ENCODE peak calls at places on chromosomes 12 and 14, in ten cellular contexts. One of them, this sample, is unnamed.

GRCh38 chr14:90444077-90444696 is 47.4 kb downstream of the CALM1 start:
- DNase-seq in AG10803: peak
- DNase-seq in left ventricle myocardium superior: no peak
- DNase-seq in HAP-1: no peak
- DNase-seq in stimulated activated effector memory CD8-positive, alpha-beta T cell treated with anti-CD3 and anti-CD28 coated beads, Interleukin-12 subunit alpha, Interleukin-12 subunit beta, amount 100 ng/mL, for 72 hours: no peak
- DNase-seq in central memory CD8-positive, alpha-beta T cell: no peak
- DNase-seq in activated T-helper 1 cell treated with Interleukin-2 at 50 U/mL for 16 hours: no peak
- DNase-seq in brain pericyte: no peak
- DNase-seq in activated CD8-positive, alpha-beta memory T cell treated with anti-CD3 and anti-CD28 coated beads, Interleukin-2, amount 50 U/mL, for 48 hours: no peak
- DNase-seq in AML-193: no peak
- DNase-seq in this sample: peak

GRCh38 chr12:26185532-26186320 is 9.6 kb upstream of the SSPN start:
- DNase-seq in AG10803: no peak
- DNase-seq in left ventricle myocardium superior: no peak
- DNase-seq in HAP-1: no peak
- DNase-seq in stimulated activated effector memory CD8-positive, alpha-beta T cell treated with anti-CD3 and anti-CD28 coated beads, Interleukin-12 subunit alpha, Interleukin-12 subunit beta, amount 100 ng/mL, for 72 hours: no peak
- DNase-seq in central memory CD8-positive, alpha-beta T cell: no peak
- DNase-seq in activated T-helper 1 cell treated with Interleukin-2 at 50 U/mL for 16 hours: no peak
- DNase-seq in brain pericyte: no peak
- DNase-seq in activated CD8-positive, alpha-beta memory T cell treated with anti-CD3 and anti-CD28 coated beads, Interleukin-2, amount 50 U/mL, for 48 hours: no peak
- DNase-seq in AML-193: no peak
- DNase-seq in this sample: no peak

GRCh38 chr14:103308717-103309616 is 25.1 kb upstream of the EIF5 start:
- DNase-seq in AG10803: no peak
- DNase-seq in left ventricle myocardium superior: no peak
- DNase-seq in HAP-1: no peak
- DNase-seq in stimulated activated effector memory CD8-positive, alpha-beta T cell treated with anti-CD3 and anti-CD28 coated beads, Interleukin-12 subunit alpha, Interleukin-12 subunit beta, amount 100 ng/mL, for 72 hours: no peak
- DNase-seq in central memory CD8-positive, alpha-beta T cell: no peak
- DNase-seq in activated T-helper 1 cell treated with Interleukin-2 at 50 U/mL for 16 hours: no peak
- DNase-seq in brain pericyte: no peak
- DNase-seq in activated CD8-positive, alpha-beta memory T cell treated with anti-CD3 and anti-CD28 coated beads, Interleukin-2, amount 50 U/mL, for 48 hours: no peak
- DNase-seq in AML-193: no peak
- DNase-seq in this sample: no peak

GRCh38 chr14:50951032-50951431 is 6.7 kb upstream of the PYGL start:
- DNase-seq in AG10803: no peak
- DNase-seq in left ventricle myocardium superior: no peak
- DNase-seq in HAP-1: no peak
- DNase-seq in stimulated activated effector memory CD8-positive, alpha-beta T cell treated with anti-CD3 and anti-CD28 coated beads, Interleukin-12 subunit alpha, Interleukin-12 subunit beta, amount 100 ng/mL, for 72 hours: no peak
- DNase-seq in central memory CD8-positive, alpha-beta T cell: no peak
- DNase-seq in activated T-helper 1 cell treated with Interleukin-2 at 50 U/mL for 16 hours: no peak
- DNase-seq in brain pericyte: no peak
- DNase-seq in activated CD8-positive, alpha-beta memory T cell treated with anti-CD3 and anti-CD28 coated beads, Interleukin-2, amount 50 U/mL, for 48 hours: no peak
- DNase-seq in AML-193: no peak
- DNase-seq in this sample: no peak

GRCh38 chr12:102528111-102528510 is 47.7 kb upstream of the IGF1 start:
- DNase-seq in AG10803: peak
- DNase-seq in left ventricle myocardium superior: no peak
- DNase-seq in HAP-1: no peak
- DNase-seq in stimulated activated effector memory CD8-positive, alpha-beta T cell treated with anti-CD3 and anti-CD28 coated beads, Interleukin-12 subunit alpha, Interleukin-12 subunit beta, amount 100 ng/mL, for 72 hours: no peak
- DNase-seq in central memory CD8-positive, alpha-beta T cell: no peak
- DNase-seq in activated T-helper 1 cell treated with Interleukin-2 at 50 U/mL for 16 hours: no peak
- DNase-seq in brain pericyte: no peak
- DNase-seq in activated CD8-positive, alpha-beta memory T cell treated with anti-CD3 and anti-CD28 coated beads, Interleukin-2, amount 50 U/mL, for 48 hours: no peak
- DNase-seq in AML-193: no peak
- DNase-seq in this sample: no peak

GRCh38 chr12:22467190-22467589 is 77.2 kb downstream of the C2CD5 start:
- DNase-seq in AG10803: peak
- DNase-seq in left ventricle myocardium superior: no peak
- DNase-seq in HAP-1: no peak
- DNase-seq in stimulated activated effector memory CD8-positive, alpha-beta T cell treated with anti-CD3 and anti-CD28 coated beads, Interleukin-12 subunit alpha, Interleukin-12 subunit beta, amount 100 ng/mL, for 72 hours: no peak
- DNase-seq in central memory CD8-positive, alpha-beta T cell: no peak
- DNase-seq in activated T-helper 1 cell treated with Interleukin-2 at 50 U/mL for 16 hours: no peak
- DNase-seq in brain pericyte: peak
- DNase-seq in activated CD8-positive, alpha-beta memory T cell treated with anti-CD3 and anti-CD28 coated beads, Interleukin-2, amount 50 U/mL, for 48 hours: no peak
- DNase-seq in AML-193: no peak
- DNase-seq in this sample: no peak

GRCh38 chr12:94545937-94546771 is 86.5 kb upstream of the CEP83 start:
- DNase-seq in AG10803: peak
- DNase-seq in left ventricle myocardium superior: no peak
- DNase-seq in HAP-1: peak
- DNase-seq in stimulated activated effector memory CD8-positive, alpha-beta T cell treated with anti-CD3 and anti-CD28 coated beads, Interleukin-12 subunit alpha, Interleukin-12 subunit beta, amount 100 ng/mL, for 72 hours: no peak
- DNase-seq in central memory CD8-positive, alpha-beta T cell: no peak
- DNase-seq in activated T-helper 1 cell treated with Interleukin-2 at 50 U/mL for 16 hours: no peak
- DNase-seq in brain pericyte: no peak
- DNase-seq in activated CD8-positive, alpha-beta memory T cell treated with anti-CD3 and anti-CD28 coated beads, Interleukin-2, amount 50 U/mL, for 48 hours: no peak
- DNase-seq in AML-193: peak
- DNase-seq in this sample: peak

GRCh38 chr14:35332517-35333346 is 40.5 kb downstream of the PSMA6 start:
- DNase-seq in AG10803: peak
- DNase-seq in left ventricle myocardium superior: no peak
- DNase-seq in HAP-1: peak
- DNase-seq in stimulated activated effector memory CD8-positive, alpha-beta T cell treated with anti-CD3 and anti-CD28 coated beads, Interleukin-12 subunit alpha, Interleukin-12 subunit beta, amount 100 ng/mL, for 72 hours: peak
- DNase-seq in central memory CD8-positive, alpha-beta T cell: no peak
- DNase-seq in activated T-helper 1 cell treated with Interleukin-2 at 50 U/mL for 16 hours: peak
- DNase-seq in brain pericyte: no peak
- DNase-seq in activated CD8-positive, alpha-beta memory T cell treated with anti-CD3 and anti-CD28 coated beads, Interleukin-2, amount 50 U/mL, for 48 hours: peak
- DNase-seq in AML-193: peak
- DNase-seq in this sample: peak

GRCh38 chr14:85528080-85528881 is 1.7 kb upstream of the FLRT2 start:
- DNase-seq in AG10803: peak
- DNase-seq in left ventricle myocardium superior: no peak
- DNase-seq in HAP-1: peak
- DNase-seq in stimulated activated effector memory CD8-positive, alpha-beta T cell treated with anti-CD3 and anti-CD28 coated beads, Interleukin-12 subunit alpha, Interleukin-12 subunit beta, amount 100 ng/mL, for 72 hours: no peak
- DNase-seq in central memory CD8-positive, alpha-beta T cell: no peak
- DNase-seq in activated T-helper 1 cell treated with Interleukin-2 at 50 U/mL for 16 hours: no peak
- DNase-seq in brain pericyte: no peak
- DNase-seq in activated CD8-positive, alpha-beta memory T cell treated with anti-CD3 and anti-CD28 coated beads, Interleukin-2, amount 50 U/mL, for 48 hours: no peak
- DNase-seq in AML-193: no peak
- DNase-seq in this sample: no peak

GRCh38 chr12:52338241-52338960 is 17.2 kb upstream of the KRT83 start:
- DNase-seq in AG10803: no peak
- DNase-seq in left ventricle myocardium superior: no peak
- DNase-seq in HAP-1: no peak
- DNase-seq in stimulated activated effector memory CD8-positive, alpha-beta T cell treated with anti-CD3 and anti-CD28 coated beads, Interleukin-12 subunit alpha, Interleukin-12 subunit beta, amount 100 ng/mL, for 72 hours: no peak
- DNase-seq in central memory CD8-positive, alpha-beta T cell: no peak
- DNase-seq in activated T-helper 1 cell treated with Interleukin-2 at 50 U/mL for 16 hours: no peak
- DNase-seq in brain pericyte: no peak
- DNase-seq in activated CD8-positive, alpha-beta memory T cell treated with anti-CD3 and anti-CD28 coated beads, Interleukin-2, amount 50 U/mL, for 48 hours: no peak
- DNase-seq in AML-193: no peak
- DNase-seq in this sample: no peak

This sample was measured in NB4.